ENCODE peak calls at places on chromosomes 1 and 21, in four cellular contexts. One of them, this sample, is unnamed.

GRCh38 chr1:109083923-109084322 is 6.6 kb upstream of the TMEM167B start:
- DNase-seq in H1: no peak
- DNase-seq in IMR-90: no peak
- DNase-seq in H9: no peak
- DNase-seq in this sample: no peak

GRCh38 chr21:25176637-25177412 is 430.5 kb downstream of the MRPL39 start:
- DNase-seq in IMR-90: peak
- DNase-seq in H9: no peak
- DNase-seq in H1: no peak
- DNase-seq in this sample: no peak

GRCh38 chr1:156445789-156446263 is 54.7 kb downstream of the MEF2D start:
- DNase-seq in H1: peak
- DNase-seq in IMR-90: peak
- DNase-seq in H9: peak
- DNase-seq in this sample: peak

GRCh38 chr1:168301664-168302320 is 21.1 kb downstream of the TBX19 start:
- DNase-seq in H9: no peak
- DNase-seq in H1: no peak
- DNase-seq in IMR-90: peak
- DNase-seq in this sample: peak

GRCh38 chr21:45074818-45075605 is 632 bp downstream of the ADARB1 start:
- DNase-seq in IMR-90: no peak
- DNase-seq in H1: peak
- DNase-seq in H9: peak
- DNase-seq in this sample: peak

GRCh38 chr21:35904995-35905972 is 155.0 kb downstream of the SETD4 start:
- DNase-seq in IMR-90: no peak
- DNase-seq in H1: no peak
- DNase-seq in H9: no peak
- DNase-seq in this sample: no peak

GRCh38 chr1:176791911-176792310 is 328.9 kb downstream of the PAPPA2 start:
- DNase-seq in IMR-90: no peak
- DNase-seq in H1: no peak
- DNase-seq in H9: no peak
- DNase-seq in this sample: no peak

GRCh38 chr21:17050156-17050555 is 462.7 kb upstream of the CXADR start:
- DNase-seq in H9: no peak
- DNase-seq in IMR-90: peak
- DNase-seq in H1: no peak
- DNase-seq in this sample: peak

GRCh38 chr1:234561322-234561721 is 48.7 kb downstream of the IRF2BP2 start:
- DNase-seq in H1: no peak
- DNase-seq in IMR-90: no peak
- DNase-seq in H9: peak
- DNase-seq in this sample: no peak

GRCh38 chr1:51345300-51345687 is 14.9 kb upstream of the TTC39A start:
- DNase-seq in H1: no peak
- DNase-seq in H9: peak
- DNase-seq in IMR-90: no peak
- DNase-seq in this sample: no peak

GRCh38 chr1:51342591-51343206 is 12.3 kb upstream of the TTC39A start:
- DNase-seq in H9: no peak
- DNase-seq in IMR-90: no peak
- DNase-seq in H1: no peak
- DNase-seq in this sample: no peak

GRCh38 chr1:51344602-51345299 is 14.4 kb upstream of the TTC39A start:
- DNase-seq in H1: peak
- DNase-seq in H9: peak
- DNase-seq in IMR-90: no peak
- DNase-seq in this sample: peak

GRCh38 chr1:51343624-51344023 is 13.3 kb upstream of the TTC39A start:
- DNase-seq in IMR-90: no peak
- DNase-seq in H9: no peak
- DNase-seq in H1: no peak
- DNase-seq in this sample: no peak

GRCh38 chr1:51344276-51344601 is 13.9 kb upstream of the TTC39A start:
- DNase-seq in H9: no peak
- DNase-seq in H1: no peak
- DNase-seq in IMR-90: no peak
- DNase-seq in this sample: no peak
- H2BK120ac ChIP-seq in H9: no peak
- H2BK120ac ChIP-seq in H1: no peak
- H2BK120ac ChIP-seq in IMR-90: no peak
- H2BK120ac ChIP-seq in this sample: no peak

DNA sequence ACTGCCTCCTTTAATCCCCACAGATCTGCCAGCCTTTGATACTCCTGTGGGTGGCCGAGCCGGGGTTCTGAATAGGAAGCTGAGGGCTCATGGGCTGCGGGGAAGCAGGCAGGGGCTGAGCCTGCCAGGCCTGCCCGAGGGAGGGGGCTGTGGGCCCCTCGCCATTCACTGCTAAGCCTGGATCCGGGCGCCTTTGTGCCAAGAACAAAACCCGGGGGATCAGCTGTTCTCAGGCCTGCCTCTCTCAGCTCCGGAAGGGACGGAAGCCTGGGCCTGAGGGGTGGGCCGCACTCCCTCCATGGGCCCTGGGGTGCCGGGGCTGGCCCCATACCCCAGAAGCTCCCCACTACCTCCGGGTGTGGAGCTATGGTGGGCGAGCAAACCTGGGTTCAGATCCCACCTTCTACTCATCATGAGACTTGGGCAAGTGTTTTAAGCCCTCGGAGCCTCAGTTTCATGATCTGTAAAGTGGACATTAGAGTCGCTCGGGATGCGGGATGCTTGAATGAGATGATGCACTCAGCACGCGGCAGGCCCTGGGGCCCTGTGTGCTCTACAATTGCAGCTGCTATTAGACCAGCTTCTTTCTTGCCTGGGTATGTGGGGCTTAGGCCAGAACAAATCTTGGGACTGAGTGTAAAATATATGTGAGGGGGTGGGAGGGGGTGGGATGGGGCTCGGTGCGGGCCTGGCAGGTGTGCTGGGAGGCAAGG is 19.2 kb upstream of the EPHA2 start:
- DNase-seq in IMR-90: no peak
- DNase-seq in H9: no peak
- DNase-seq in H1: no peak
- DNase-seq in this sample: no peak
- H2BK15ac ChIP-seq in IMR-90: peak
- H2BK15ac ChIP-seq in H9: no peak
- H2BK15ac ChIP-seq in H1: no peak
- H2BK15ac ChIP-seq in this sample: no peak

GRCh38 chr1:38805036-38805435 is 54.5 kb downstream of the RRAGC start:
- DNase-seq in H9: no peak
- DNase-seq in IMR-90: no peak
- DNase-seq in H1: no peak
- DNase-seq in this sample: no peak
- H3K56ac ChIP-seq in H9: no peak
- H3K56ac ChIP-seq in IMR-90: no peak
- H3K56ac ChIP-seq in H1: no peak
- H3K56ac ChIP-seq in this sample: no peak

GRCh38 chr1:52140633-52141512 is 1.0 kb upstream of the ZFYVE9 start:
- DNase-seq in H9: no peak
- DNase-seq in H1: no peak
- DNase-seq in IMR-90: no peak
- DNase-seq in this sample: no peak

GRCh38 chr1:52145137-52145536 is 3.2 kb downstream of the ZFYVE9 start:
- DNase-seq in H9: no peak
- DNase-seq in IMR-90: no peak
- DNase-seq in H1: no peak
- DNase-seq in this sample: no peak

GRCh38 chr1:52141513-52142219 is at the start of gene ZFYVE9:
- DNase-seq in IMR-90: peak
- DNase-seq in H9: peak
- DNase-seq in H1: peak
- DNase-seq in this sample: peak

GRCh38 chr1:52139817-52140540 is 1.9 kb upstream of the ZFYVE9 start:
- DNase-seq in IMR-90: peak
- DNase-seq in H1: no peak
- DNase-seq in H9: no peak
- DNase-seq in this sample: no peak

GRCh38 chr1:52142220-52143153 is 598 bp downstream of the ZFYVE9 start:
- DNase-seq in H1: peak
- DNase-seq in H9: peak
- DNase-seq in IMR-90: peak
- DNase-seq in this sample: peak
- H2BK120ac ChIP-seq in H1: no peak
- H2BK120ac ChIP-seq in H9: no peak
- H2BK120ac ChIP-seq in IMR-90: peak
- H2BK120ac ChIP-seq in this sample: no peak

DNA sequence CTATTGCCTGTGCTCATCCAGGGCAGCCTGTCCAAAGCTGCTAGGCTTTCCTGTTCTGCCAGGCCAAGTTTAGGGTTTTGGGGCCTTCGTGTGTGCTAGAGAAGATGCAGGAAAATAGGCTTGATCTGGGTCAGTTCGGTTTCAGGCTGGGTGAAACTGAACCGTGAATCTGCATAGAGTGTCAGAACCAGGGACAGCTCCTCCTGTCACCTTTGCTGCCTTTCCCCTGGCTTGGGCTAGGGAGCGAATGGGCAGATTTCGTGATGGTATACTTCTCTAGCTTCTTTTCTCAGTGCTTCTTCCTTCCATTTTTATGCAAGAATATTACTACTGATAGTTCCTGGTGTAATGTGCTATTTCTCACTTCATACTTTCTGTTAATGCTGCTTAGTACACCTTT is 6.0 kb upstream of the AGO1 start:
- DNase-seq in IMR-90: peak
- DNase-seq in H9: no peak
- DNase-seq in H1: peak
- DNase-seq in this sample: peak
- H2BK15ac ChIP-seq in IMR-90: no peak
- H2BK15ac ChIP-seq in H9: no peak
- H2BK15ac ChIP-seq in H1: no peak
- H2BK15ac ChIP-seq in this sample: no peak

GRCh38 chr21:37936010-37936785 is 19.9 kb upstream of the KCNJ6 start:
- DNase-seq in IMR-90: no peak
- DNase-seq in H9: no peak
- DNase-seq in H1: no peak
- DNase-seq in this sample: no peak
- H3K56ac ChIP-seq in IMR-90: no peak
- H3K56ac ChIP-seq in H9: no peak
- H3K56ac ChIP-seq in H1: no peak
- H3K56ac ChIP-seq in this sample: no peak

GRCh38 chr1:21909286-21909759 is 27.8 kb downstream of the HSPG2 start:
- DNase-seq in H9: no peak
- DNase-seq in H1: no peak
- DNase-seq in IMR-90: peak
- DNase-seq in this sample: no peak

GRCh38 chr1:21911205-21912001 is 25.7 kb downstream of the HSPG2 start:
- DNase-seq in H1: no peak
- DNase-seq in IMR-90: no peak
- DNase-seq in H9: no peak
- DNase-seq in this sample: no peak

GRCh38 chr1:21909787-21910503 is 27.2 kb downstream of the HSPG2 start:
- DNase-seq in IMR-90: peak
- DNase-seq in H1: no peak
- DNase-seq in H9: no peak
- DNase-seq in this sample: peak

GRCh38 chr1:21912038-21912758 is 24.9 kb downstream of the HSPG2 start:
- DNase-seq in H1: no peak
- DNase-seq in IMR-90: no peak
- DNase-seq in H9: no peak
- DNase-seq in this sample: no peak

GRCh38 chr1:21910528-21911204 is 26.4 kb downstream of the HSPG2 start:
- DNase-seq in IMR-90: no peak
- DNase-seq in H1: no peak
- DNase-seq in H9: no peak
- DNase-seq in this sample: no peak
- H2BK120ac ChIP-seq in IMR-90: no peak
- H2BK120ac ChIP-seq in H1: peak
- H2BK120ac ChIP-seq in H9: no peak
- H2BK120ac ChIP-seq in this sample: no peak

GRCh38 chr1:228471154-228471761 is 15.9 kb upstream of the RNF187 start:
- DNase-seq in H1: no peak
- DNase-seq in H9: no peak
- DNase-seq in IMR-90: no peak
- DNase-seq in this sample: no peak
- H2BK15ac ChIP-seq in H1: no peak
- H2BK15ac ChIP-seq in H9: no peak
- H2BK15ac ChIP-seq in IMR-90: no peak
- H2BK15ac ChIP-seq in this sample: no peak

DNA sequence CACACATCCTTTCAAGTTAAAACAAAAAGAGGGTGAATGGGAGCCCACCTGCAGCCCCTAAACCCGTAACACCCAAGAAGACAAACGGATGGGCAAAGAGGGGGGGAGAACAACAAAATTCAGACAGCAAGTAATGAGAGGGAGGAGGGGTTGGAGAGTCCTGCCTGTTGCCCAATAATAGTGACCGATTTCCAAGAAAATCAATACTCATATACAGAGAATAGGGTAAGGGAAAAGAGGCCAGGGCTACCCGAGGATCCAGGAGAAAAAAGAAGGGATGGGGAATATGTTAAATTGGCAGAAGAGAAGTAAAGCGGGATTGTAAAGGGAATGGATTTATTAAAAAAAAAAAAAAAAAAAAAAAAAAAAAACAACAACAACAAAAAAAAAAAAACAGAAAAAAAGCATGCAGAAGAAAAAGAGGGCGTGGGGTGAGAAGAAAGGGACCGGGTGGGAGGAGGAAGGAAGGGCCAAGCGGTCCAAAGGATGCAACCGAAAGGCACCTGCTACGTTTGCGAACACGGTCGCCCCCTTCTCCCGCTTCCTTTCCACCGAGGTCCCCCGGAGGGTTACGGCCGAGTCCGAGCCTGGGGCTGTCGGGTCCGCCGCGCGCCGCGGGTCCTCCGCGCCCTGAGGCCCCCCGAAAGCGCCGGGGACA is 930 bp downstream of the SLC30A10 start:
- DNase-seq in IMR-90: no peak
- DNase-seq in H1: peak
- DNase-seq in H9: no peak
- DNase-seq in this sample: no peak
- H3K56ac ChIP-seq in IMR-90: no peak
- H3K56ac ChIP-seq in H1: no peak
- H3K56ac ChIP-seq in H9: no peak
- H3K56ac ChIP-seq in this sample: no peak